ENCODE peak calls at places on chromosomes 12 and 14, in ten cellular contexts. H is left lobe of liver; F is SW480; U is HTR-8/SVneo; I is WERI-Rb-1; D is effector memory CD8-positive, alpha-beta T cell; L is T-helper 17 cell; X is NAMALWA; K is bronchial epithelial cell; C is left cardiac atrium. Q is an unnamed sample.

GRCh38 chr12:63918788-63919300 is 74.3 kb downstream of the SRGAP1 start:
- DNase-seq in K (peak), C (no peak), U (peak), L (no peak), D (no peak), X (no peak), F (no peak), I (no peak), H (no peak), Q (no peak)

GRCh38 chr12:66596189-66596588 is 82.7 kb downstream of the GRIP1 start:
- DNase-seq in C (no peak), D (no peak), F (no peak), H (no peak), K (peak), I (no peak), L (no peak), U (no peak), X (no peak), Q (no peak)

GRCh38 chr12:93407963-93408283 is 30.2 kb downstream of the NUDT4 start:
- DNase-seq in C (no peak), H (no peak), I (no peak), X (no peak), U (no peak), L (no peak), F (no peak), K (no peak), D (no peak), Q (no peak)

GRCh38 chr14:33435911-33436310 is 497.2 kb downstream of the NPAS3 start:
- DNase-seq in X (no peak), C (no peak), F (no peak), H (no peak), I (no peak), U (no peak), K (peak), L (no peak), D (no peak), Q (peak)

GRCh38 chr12:69837191-69838085 is 12.4 kb downstream of the MYRFL start:
- DNase-seq in K (no peak), I (no peak), F (no peak), X (no peak), U (no peak), H (no peak), L (no peak), C (no peak), D (no peak), Q (no peak)

GRCh38 chr14:45743884-45744283 is 490.9 kb upstream of the MIS18BP1 start:
- DNase-seq in H (no peak), K (peak), F (peak), X (no peak), L (no peak), U (peak), C (no peak), I (no peak), D (no peak), Q (no peak)

GRCh38 chr12:2264622-2265306 is 212.0 kb downstream of the CACNA1C start:
- DNase-seq in H (no peak), L (no peak), D (no peak), U (peak), X (no peak), I (no peak), C (no peak), K (no peak), F (no peak), Q (peak)

GRCh38 chr12:9184276-9184675 is 23.9 kb downstream of the PZP start:
- DNase-seq in X (no peak), C (no peak), U (no peak), F (no peak), I (no peak), L (no peak), D (no peak), H (no peak), K (no peak), Q (no peak)

GRCh38 chr12:58540480-58541299 is 379.6 kb downstream of the LRIG3 start:
- DNase-seq in H (peak), U (no peak), C (peak), X (peak), D (no peak), K (peak), L (no peak), I (peak), F (peak), Q (peak)

GRCh38 chr14:50347521-50347920 is 35.4 kb downstream of the DMAC2L start:
- DNase-seq in X (no peak), F (no peak), D (no peak), K (peak), I (no peak), C (no peak), L (no peak), U (no peak), H (no peak), Q (no peak)

GRCh38 chr12:26748412-26748740 is 84.6 kb downstream of the ITPR2 start:
- DNase-seq in X (no peak), K (no peak), L (no peak), I (no peak), D (no peak), H (no peak), U (peak), C (no peak), F (no peak), Q (no peak)

GRCh38 chr14:76106188-76106587 is 45.5 kb upstream of the GPATCH2L start:
- DNase-seq in D (no peak), F (no peak), X (no peak), U (no peak), K (no peak), L (no peak), C (no peak), I (no peak), H (no peak), Q (no peak)